ENCODE peak calls at places on chromosomes 6 and 20, in five cellular contexts. J is activated T-cell treated with anti-CD3 and anti-CD28 coated beads, Interleukin-2, amount 50 U/mL, for 72 hours; H is ascending aorta; Z is T-helper 9 cell; L is left colon. I is an unnamed sample.

GRCh38 chr6:34063641-34064040 is 82.2 kb downstream of the GRM4 start:
- DNase-seq in J (no peak), Z (no peak), L (no peak), H (no peak), I (no peak)

GRCh38 chr6:148501178-148501590 is 158.5 kb downstream of the SASH1 start:
- DNase-seq in L (no peak), J (no peak), Z (no peak), H (no peak), I (no peak)

GRCh38 chr6:5665173-5665572 is 341.6 kb downstream of the NRN1 start:
- DNase-seq in L (no peak), H (no peak), J (peak; percentile 6), Z (no peak), I (peak; percentile 42)

GRCh38 chr20:35232575-35232974 is 6.1 kb downstream of the MMP24 start:
- DNase-seq in Z (no peak), L (no peak), J (no peak), H (no peak), I (no peak)

GRCh38 chr20:63695419-63696310 is 787 bp upstream of the TNFRSF6B start:
- DNase-seq in L (no peak), J (no peak), Z (no peak), H (no peak), I (no peak)

GRCh38 chr6:134835998-134836397 is 113.9 kb downstream of the ALDH8A1 start:
- DNase-seq in L (no peak), H (no peak), J (no peak), Z (no peak), I (no peak)

GRCh38 chr20:11717562-11717961 is 200.1 kb upstream of the BTBD3 start:
- DNase-seq in J (no peak), L (no peak), Z (no peak), H (no peak), I (no peak)

GRCh38 chr20:58650181-58650775 is 805 bp upstream of the STX16 start:
- DNase-seq in Z (peak; percentile 32), H (no peak), L (peak; percentile 57), J (peak; percentile 41), I (no peak)

GRCh38 chr20:37315293-37316110 is 26.0 kb downstream of the MANBAL start:
- DNase-seq in Z (no peak), J (no peak), H (no peak), L (peak; percentile 43), I (no peak)

GRCh38 chr6:156021746-156022396 is 566.2 kb upstream of the NOX3 start:
- DNase-seq in J (no peak), Z (no peak), L (no peak), H (no peak), I (no peak)

I was measured in MM.1S.